ENCODE peak calls at places on chromosomes 2 and 18, in nine cellular contexts. V is mammary epithelial cell; U is activated naive CD4-positive, alpha-beta T cell treated with anti-CD3 and anti-CD28 coated beads for 36 hours; Y is T follicular helper cell; T is DMS 273 treated with DMSO at 0.1 percent for 48 hours; Q is GM12864; G is LHCN-M2; K is cardiac septum; D is adipocyte. R is an unnamed sample.

GRCh38 chr2:118718921-118719320 is 128.5 kb downstream of the EN1 start:
- DNase-seq in V (peak; percentile 67), U (no peak), Y (no peak), T (no peak), Q (no peak), G (no peak), K (no peak), D (no peak), R (no peak)

GRCh38 chr2:119216994-119217393 is 6.6 kb upstream of the STEAP3 start:
- DNase-seq in V (no peak), U (no peak), Y (no peak), T (no peak), Q (no peak), G (no peak), K (no peak), D (no peak), R (no peak)

GRCh38 chr2:25213229-25213628 is 44.8 kb upstream of the POMC start:
- DNase-seq in V (no peak), U (no peak), Y (no peak), T (no peak), Q (no peak), G (no peak), K (no peak), D (no peak), R (no peak)

GRCh38 chr18:63161728-63162195 is 157.8 kb downstream of the BCL2 start:
- DNase-seq in V (peak; percentile 92), U (peak; percentile 94), Y (peak; percentile 77), T (no peak), Q (peak; percentile 97), G (peak; percentile 84), K (peak; percentile 83), D (peak; percentile 85), R (no peak)

GRCh38 chr2:36355157-36355889 is at the start of gene CRIM1:
- DNase-seq in V (peak; percentile 91), U (peak; percentile 52), Y (no peak), T (no peak), Q (no peak), G (peak; percentile 86), K (peak; percentile 93), D (peak; percentile 94), R (no peak)

GRCh38 chr2:231992888-231993287 is 31.4 kb downstream of the DIS3L2 start:
- DNase-seq in V (no peak), U (no peak), Y (no peak), T (no peak), Q (no peak), G (no peak), K (no peak), D (no peak), R (no peak)

GRCh38 chr2:233867993-233868532 is at the start of gene MSL3B:
- DNase-seq in V (peak; percentile 51), U (peak; percentile 52), Y (peak; percentile 33), T (no peak), Q (no peak), G (no peak), K (no peak), D (peak; percentile 67), R (no peak)

GRCh38 chr2:218264773-218265601 is 4.2 kb downstream of the GPBAR1 start:
- DNase-seq in V (no peak), U (no peak), Y (no peak), T (no peak), Q (no peak), G (no peak), K (no peak), D (no peak), R (no peak)

GRCh38 chr2:55371387-55371786 is 48.3 kb downstream of the CCDC88A start:
- DNase-seq in V (no peak), U (no peak), Y (no peak), T (no peak), Q (no peak), G (no peak), K (no peak), D (peak; percentile 14), R (no peak)